ENCODE peak calls at places on chromosomes 3 and 15, in ten cellular contexts. Q is fibroblast of pulmonary artery; C is HFF-Myc; A is breast epithelium; T is A549; D is testis; L is CD8-positive, alpha-beta T cell; J is pancreas; G is heart left ventricle; Z is fibroblast of lung. R is an unnamed sample.

GRCh38 chr3:44995142-44995770 is 19.2 kb downstream of the EXOSC7 start:
- DNase-seq in Q (peak), C (peak), A (no peak), T (no peak), D (peak), L (no peak), J (peak), G (no peak), Z (peak), R (no peak)

GRCh38 chr15:75353604-75354003 is 6.8 kb downstream of the NEIL1 start:
- DNase-seq in Q (no peak), C (no peak), A (no peak), T (no peak), D (no peak), L (no peak), J (no peak), G (peak), Z (no peak), R (no peak)

GRCh38 chr15:88881781-88882180 is 13.6 kb downstream of the HAPLN3 start:
- DNase-seq in Q (no peak), C (no peak), A (no peak), T (no peak), D (no peak), L (no peak), J (no peak), G (no peak), Z (no peak), R (no peak)

GRCh38 chr15:69623521-69624513 is 171.2 kb downstream of the RPLP1 start:
- DNase-seq in Q (no peak), C (no peak), A (no peak), T (no peak), D (no peak), L (no peak), J (no peak), G (no peak), Z (no peak), R (no peak)

GRCh38 chr15:83922895-83923294 is 269.0 kb downstream of the ADAMTSL3 start:
- DNase-seq in Q (no peak), C (no peak), A (no peak), T (no peak), D (no peak), L (no peak), J (no peak), G (no peak), Z (no peak), R (no peak)

GRCh38 chr3:168040624-168041208 is 55.0 kb downstream of the GOLIM4 start:
- DNase-seq in Q (peak), C (peak), A (no peak), T (peak), D (peak), L (no peak), J (no peak), G (no peak), Z (peak), R (no peak)

GRCh38 chr15:89615135-89615534 is 39.9 kb downstream of the TICRR start:
- DNase-seq in Q (no peak), C (no peak), A (no peak), T (no peak), D (no peak), L (no peak), J (no peak), G (no peak), Z (peak), R (no peak)

GRCh38 chr15:76060098-76060989 is 559 bp downstream of the TMEM266 start:
- DNase-seq in Q (no peak), C (no peak), A (no peak), T (peak), D (no peak), L (peak), J (no peak), G (no peak), Z (no peak), R (no peak)

GRCh38 chr3:33202581-33203457 is 15.8 kb downstream of the SUSD5 start:
- DNase-seq in Q (no peak), C (no peak), A (no peak), T (no peak), D (no peak), L (no peak), J (no peak), G (no peak), Z (peak), R (no peak)

GRCh38 chr3:159620873-159621272 is 367.8 kb upstream of the IL12A start:
- DNase-seq in Q (peak), C (no peak), A (no peak), T (peak), D (no peak), L (no peak), J (no peak), G (no peak), Z (peak), R (no peak)

GRCh38 chr3:87260270-87260669 is 16.1 kb downstream of the POU1F1 start:
- DNase-seq in Q (peak), C (peak), A (no peak), T (peak), D (peak), L (peak), J (peak), G (no peak), Z (peak), R (no peak)

GRCh38 chr15:51647128-51647562 is 24.6 kb upstream of the DMXL2 start:
- DNase-seq in Q (peak), C (peak), A (no peak), T (no peak), D (peak), L (no peak), J (peak), G (peak), Z (peak), R (peak)

GRCh38 chr15:32704343-32705076 is 13.3 kb upstream of the GREM1 start:
- DNase-seq in Q (no peak), C (peak), A (no peak), T (no peak), D (no peak), L (no peak), J (no peak), G (no peak), Z (peak), R (no peak)

GRCh38 chr3:23800731-23801130 is 5.0 kb upstream of the UBE2E1 start:
- DNase-seq in Q (peak), C (no peak), A (no peak), T (peak), D (no peak), L (no peak), J (no peak), G (no peak), Z (peak), R (no peak)

GRCh38 chr3:56361731-56362130 is 106.5 kb downstream of the ERC2 start:
- DNase-seq in Q (no peak), C (no peak), A (no peak), T (no peak), D (no peak), L (no peak), J (no peak), G (no peak), Z (peak), R (no peak)

GRCh38 chr3:56494679-56495322 is 26.5 kb upstream of the ERC2 start:
- DNase-seq in Q (peak), C (peak), A (peak), T (peak), D (peak), L (peak), J (peak), G (peak), Z (peak), R (peak)

GRCh38 chr15:98806275-98806895 is 158.0 kb downstream of the IGF1R start:
- DNase-seq in Q (no peak), C (no peak), A (no peak), T (no peak), D (no peak), L (no peak), J (no peak), G (no peak), Z (no peak), R (no peak)

GRCh38 chr3:109050591-109051167 is 67.3 kb downstream of the MORC1 start:
- DNase-seq in Q (peak), C (no peak), A (no peak), T (peak), D (no peak), L (no peak), J (no peak), G (no peak), Z (peak), R (no peak)

GRCh38 chr15:80923668-80924067 is 66.0 kb downstream of the MESD start:
- DNase-seq in Q (no peak), C (no peak), A (no peak), T (no peak), D (no peak), L (no peak), J (no peak), G (no peak), Z (peak), R (no peak)

GRCh38 chr3:141448606-141449216 is 38.1 kb upstream of the RASA2 start:
- DNase-seq in Q (peak), C (no peak), A (no peak), T (no peak), D (no peak), L (no peak), J (no peak), G (no peak), Z (peak), R (no peak)

GRCh38 chr15:58842713-58843396 is 71.8 kb downstream of the MINDY2 start:
- DNase-seq in Q (no peak), C (no peak), A (no peak), T (no peak), D (no peak), L (no peak), J (no peak), G (no peak), Z (no peak), R (no peak)

DNA sequence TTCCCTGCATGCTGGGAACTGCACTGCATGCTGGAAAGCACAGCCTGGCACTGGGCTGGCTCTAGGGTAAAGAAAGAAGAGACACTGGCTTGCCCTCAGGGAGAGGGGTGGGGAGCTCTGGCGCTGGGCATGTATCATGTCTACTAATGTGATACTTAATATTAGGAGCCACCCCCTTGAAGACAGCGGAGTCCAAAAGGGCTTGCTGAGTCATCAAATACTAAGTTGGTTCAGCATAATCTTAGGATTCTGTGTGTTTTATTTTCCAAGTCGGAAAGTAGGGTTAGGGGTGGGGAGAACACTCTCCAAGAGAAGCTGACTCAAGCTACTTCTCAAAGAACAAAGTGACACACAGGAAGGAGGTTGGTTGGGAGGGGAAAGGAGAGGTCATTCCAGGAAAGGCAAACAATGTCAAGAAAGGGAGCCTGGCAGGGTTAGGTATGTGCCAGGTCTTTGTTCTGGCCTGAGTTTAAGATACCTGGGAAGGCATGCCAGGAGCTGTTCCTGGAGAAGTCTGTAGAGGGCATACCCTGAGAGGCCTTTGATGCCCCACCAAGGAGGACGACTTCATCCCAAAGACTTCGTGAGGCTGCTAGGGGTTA is 237.8 kb upstream of the NR2E3 start:
- DNase-seq in Q (peak), C (no peak), A (peak), T (peak), D (no peak), L (no peak), J (no peak), G (no peak), Z (peak), R (no peak)
- TF ChIP-seq CTCF in Q (peak), C (no peak), A (no peak), T (peak), D (no peak), L (no peak), J (no peak), G (no peak), Z (peak), R (no peak)

DNA sequence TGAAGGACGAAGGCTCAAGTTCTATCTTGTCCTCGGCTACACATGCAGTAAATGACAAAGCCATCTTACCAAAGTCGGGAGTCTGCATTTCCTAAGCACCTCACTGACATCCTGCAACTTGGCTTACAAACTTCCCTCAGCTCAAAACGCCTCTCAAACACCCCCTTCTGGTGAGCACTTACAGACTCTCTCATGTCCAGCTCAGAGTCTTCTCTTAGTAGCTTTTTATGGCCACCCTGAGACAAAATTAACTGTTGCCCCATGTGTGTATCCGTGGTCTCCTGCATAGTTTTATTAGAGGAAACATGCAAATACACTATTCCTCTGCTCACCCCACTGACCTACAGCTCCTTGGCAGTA is 819.7 kb downstream of the FHIT start:
- DNase-seq in Q (peak), C (no peak), A (no peak), T (peak), D (peak), L (no peak), J (no peak), G (no peak), Z (peak), R (no peak)
- TF ChIP-seq CTCF in Q (peak), C (no peak), A (no peak), T (no peak), D (no peak), L (no peak), J (no peak), G (no peak), Z (peak), R (no peak)

GRCh38 chr3:62496509-62496908 is 123.2 kb upstream of the FEZF2 start:
- DNase-seq in Q (no peak), C (no peak), A (peak), T (no peak), D (no peak), L (no peak), J (no peak), G (no peak), Z (no peak), R (no peak)

GRCh38 chr3:62497156-62497555 is 123.8 kb upstream of the FEZF2 start:
- DNase-seq in Q (no peak), C (no peak), A (no peak), T (no peak), D (no peak), L (no peak), J (no peak), G (no peak), Z (no peak), R (no peak)

GRCh38 chr3:62493116-62493801 is 119.9 kb upstream of the FEZF2 start:
- DNase-seq in Q (no peak), C (no peak), A (no peak), T (no peak), D (no peak), L (no peak), J (no peak), G (no peak), Z (no peak), R (no peak)
- TF ChIP-seq CTCF in Q (peak), C (peak), A (no peak), T (no peak), D (no peak), L (no peak), J (no peak), G (no peak), Z (peak), R (no peak)

GRCh38 chr15:73518180-73518862 is 75.4 kb downstream of the REC114 start:
- DNase-seq in Q (no peak), C (no peak), A (no peak), T (no peak), D (no peak), L (no peak), J (no peak), G (no peak), Z (no peak), R (no peak)
- TF ChIP-seq CTCF in Q (no peak), C (no peak), A (no peak), T (no peak), D (no peak), L (no peak), J (no peak), G (no peak), Z (no peak), R (no peak)

GRCh38 chr3:94862703-94863102 is 799.8 kb downstream of the NSUN3 start:
- DNase-seq in Q (peak), C (no peak), A (no peak), T (peak), D (peak), L (no peak), J (no peak), G (no peak), Z (peak), R (no peak)
- TF ChIP-seq CTCF in Q (peak), C (peak), A (no peak), T (peak), D (peak), L (no peak), J (no peak), G (peak), Z (peak), R (no peak)

GRCh38 chr3:48989796-48990635 is at the start of gene P4HTM:
- DNase-seq in Q (peak), C (peak), A (peak), T (peak), D (peak), L (peak), J (peak), G (peak), Z (peak), R (peak)
- TF ChIP-seq CTCF in Q (peak), C (peak), A (no peak), T (peak), D (no peak), L (no peak), J (no peak), G (peak), Z (peak), R (peak)